ENCODE peak calls at places on chromosomes 1 and 21, in ten cellular contexts. I, V, Q, E, D, S, J, N, B and Z are unnamed samples.
A peak's percentile ranks its signal among the peaks of the same experiment; 100 is the strongest.

GRCh38 chr1:205689479-205689878 is 9.2 kb upstream of the SLC45A3 start:
- DNase-seq in B (peak; percentile 12), V (no peak), N (no peak), I (no peak), S (no peak), Q (no peak), E (no peak), J (no peak), D (no peak), Z (no peak)

GRCh38 chr1:219837274-219837993 is 90.9 kb downstream of the SLC30A10 start:
- DNase-seq in E (peak; percentile 71), B (no peak), D (no peak), Q (no peak), S (no peak), V (no peak), J (no peak), N (no peak), I (peak; percentile 66), Z (no peak)

GRCh38 chr1:37177230-37177864 is 143.0 kb upstream of the GRIK3 start:
- DNase-seq in J (no peak), N (no peak), B (no peak), Q (peak; percentile 47), V (no peak), D (no peak), S (peak; percentile 13), I (peak; percentile 58), E (peak; percentile 30), Z (no peak)

GRCh38 chr1:212712451-212713303 is 13.0 kb upstream of the BATF3 start:
- DNase-seq in J (no peak), D (no peak), S (no peak), E (no peak), N (no peak), B (no peak), I (no peak), Q (no peak), V (no peak), Z (no peak)

GRCh38 chr1:7329868-7330615 is 441.1 kb upstream of the VAMP3 start:
- DNase-seq in S (no peak), J (no peak), V (no peak), D (no peak), Q (no peak), N (no peak), B (peak; percentile 44), I (no peak), E (no peak), Z (no peak)

GRCh38 chr21:17925900-17926299 is 106.7 kb upstream of the C21orf91 start:
- DNase-seq in E (no peak), I (no peak), N (no peak), S (no peak), D (no peak), J (no peak), Q (no peak), V (no peak), B (no peak), Z (no peak)

GRCh38 chr1:6861075-6861724 is 75.9 kb downstream of the CAMTA1 start:
- DNase-seq in D (no peak), Q (no peak), S (no peak), N (no peak), I (no peak), B (no peak), V (peak; percentile 44), J (no peak), E (no peak), Z (no peak)

GRCh38 chr1:193251950-193252349 is 65.5 kb upstream of the B3GALT2 start:
- DNase-seq in V (no peak), N (no peak), E (no peak), I (no peak), B (no peak), Q (no peak), S (no peak), J (no peak), D (no peak), Z (no peak)

DNA sequence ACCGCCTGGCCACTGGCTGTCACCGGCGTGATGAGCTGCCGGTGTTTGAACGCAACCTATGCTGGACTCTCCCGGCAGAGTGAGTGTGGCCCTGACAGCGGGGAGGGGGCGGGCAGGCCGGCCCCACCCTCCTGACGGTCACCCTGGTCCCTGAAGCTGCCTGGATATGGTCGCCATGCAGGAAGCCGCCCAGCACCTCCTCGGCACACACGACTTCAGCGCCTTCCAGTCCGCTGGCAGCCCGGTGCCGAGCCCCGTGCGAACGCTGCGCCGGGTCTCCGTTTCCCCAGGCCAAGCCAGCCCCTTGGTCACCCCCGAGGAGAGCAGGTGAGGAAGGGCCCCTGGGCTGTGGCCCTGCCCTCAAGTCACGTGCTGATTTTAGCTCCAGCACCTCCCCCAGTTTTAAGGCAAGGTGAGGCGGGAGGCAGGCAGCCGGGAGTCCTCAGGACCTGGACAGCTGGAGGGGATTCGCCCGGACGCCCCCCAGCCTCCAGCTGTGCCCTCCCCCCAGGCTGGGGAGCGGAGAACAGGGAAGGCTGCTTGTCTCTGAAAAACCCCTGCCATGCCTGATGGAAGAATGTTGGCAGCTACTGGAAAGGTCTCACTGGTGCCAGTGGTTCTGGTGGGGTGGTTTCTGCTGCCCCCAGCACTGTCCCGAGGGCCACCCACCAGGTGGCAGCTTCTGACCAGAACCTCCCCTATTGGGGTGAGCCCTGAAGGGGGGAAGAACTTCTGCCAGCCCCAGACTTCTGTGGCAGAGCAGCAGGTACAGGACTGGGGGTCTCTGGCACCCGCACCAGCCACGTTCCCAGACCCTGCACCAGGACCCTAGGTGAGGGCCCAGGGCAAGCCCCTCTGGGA is 1.4 kb downstream of the PUSL1 start:
- DNase-seq in V (no peak), S (no peak), N (no peak), D (no peak), Q (no peak), I (no peak), B (no peak), J (peak; percentile 48), E (no peak), Z (no peak)
- TF ChIP-seq CTCF in V (no peak), S (no peak), N (no peak), D (no peak), Q (no peak), I (no peak), B (no peak), J (no peak), E (peak; percentile 19), Z (no peak)

GRCh38 chr1:167734227-167734626 is 12.4 kb downstream of the MPZL1 start:
- DNase-seq in I (no peak), N (no peak), J (no peak), S (no peak), Q (no peak), E (no peak), B (no peak), D (no peak), V (no peak), Z (no peak)

GRCh38 chr1:167734841-167735240 is 13.1 kb downstream of the MPZL1 start:
- DNase-seq in D (no peak), V (no peak), J (no peak), I (no peak), Q (no peak), N (no peak), B (no peak), E (no peak), S (no peak), Z (no peak)

GRCh38 chr1:167726038-167726437 is 4.3 kb downstream of the MPZL1 start:
- DNase-seq in N (no peak), E (no peak), D (no peak), S (no peak), J (no peak), V (no peak), I (no peak), B (no peak), Q (no peak), Z (no peak)

GRCh38 chr1:167723707-167724323 is 2.0 kb downstream of the MPZL1 start:
- DNase-seq in V (no peak), E (peak; percentile 51), B (no peak), Q (no peak), D (no peak), N (no peak), S (no peak), I (no peak), J (no peak), Z (no peak)

GRCh38 chr1:167728818-167729410 is 7.1 kb downstream of the MPZL1 start:
- DNase-seq in N (no peak), D (no peak), Q (no peak), S (no peak), B (no peak), I (no peak), J (no peak), V (no peak), E (peak; percentile 38), Z (no peak)
- TF ChIP-seq EP300 in N (no peak), D (no peak), Q (no peak), S (no peak), B (no peak), I (no peak), J (no peak), V (no peak), E (peak; percentile 57), Z (no peak)

GRCh38 chr1:47932744-47933143 is 64.4 kb downstream of the TRABD2B start:
- DNase-seq in I (no peak), E (no peak), B (no peak), V (no peak), J (no peak), S (no peak), Q (no peak), N (no peak), D (no peak), Z (no peak)

GRCh38 chr1:47930215-47930885 is 66.8 kb downstream of the TRABD2B start:
- DNase-seq in J (no peak), D (no peak), V (no peak), E (no peak), B (no peak), I (no peak), N (no peak), Q (no peak), S (no peak), Z (no peak)

GRCh38 chr1:47934243-47934805 is 62.9 kb downstream of the TRABD2B start:
- DNase-seq in B (peak; percentile 91), S (peak; percentile 47), D (peak; percentile 45), I (no peak), V (no peak), Q (no peak), E (no peak), N (peak; percentile 76), J (peak; percentile 80), Z (peak; percentile 11)

GRCh38 chr1:47935163-47935562 is 62.0 kb downstream of the TRABD2B start:
- DNase-seq in N (no peak), E (no peak), J (no peak), Q (no peak), B (no peak), D (no peak), V (no peak), S (no peak), I (no peak), Z (no peak)

GRCh38 chr1:47931395-47931794 is 65.8 kb downstream of the TRABD2B start:
- DNase-seq in B (no peak), I (peak; percentile 30), E (no peak), Q (no peak), D (peak; percentile 60), S (peak; percentile 39), J (no peak), V (no peak), N (no peak), Z (no peak)
- TF ChIP-seq CTCF in B (no peak), I (no peak), E (peak; percentile 34), Q (peak; percentile 49), D (peak; percentile 22), S (no peak), J (peak; percentile 37), V (peak; percentile 11), N (no peak), Z (no peak)

GRCh38 chr1:110155878-110156522 is 5.7 kb downstream of the SLC6A17 start:
- DNase-seq in V (no peak), J (peak; percentile 84), I (no peak), D (peak; percentile 65), Q (no peak), S (peak; percentile 48), B (no peak), N (peak; percentile 32), E (peak; percentile 75), Z (peak; percentile 56)
- TF ChIP-seq EP300 in V (no peak), J (no peak), I (no peak), D (no peak), Q (no peak), S (no peak), B (no peak), N (no peak), E (no peak), Z (no peak)

GRCh38 chr1:181104790-181105133 is 16.3 kb downstream of the IER5 start:
- DNase-seq in Q (no peak), E (peak; percentile 65), D (no peak), I (no peak), J (peak; percentile 91), S (peak; percentile 37), V (no peak), B (peak; percentile 83), N (no peak), Z (no peak)
- TF ChIP-seq CTCF in Q (no peak), E (peak; percentile 36), D (no peak), I (no peak), J (no peak), S (peak; percentile 34), V (no peak), B (peak; percentile 14), N (no peak), Z (no peak)